ENCODE peak calls at places on chromosomes 5 and 9, in four cellular contexts. E is colonic mucosa, O is left lung, S is lower lobe of right lung. U is an unnamed sample. For H3K4me1, the result is how much of the 10 kb centered on the place peaks cover.

GRCh38 chr5:143554194-143554717 is 150.8 kb upstream of the NR3C1 start:
- DNase-seq in O (no peak), E (no peak), S (no peak), U (no peak)

GRCh38 chr9:134785325-134786108 is 95.1 kb upstream of the FCN2 start:
- DNase-seq in O (no peak), E (no peak), S (no peak), U (no peak)

GRCh38 chr5:120803282-120803681 is 339.2 kb downstream of the PRR16 start:
- DNase-seq in S (no peak), O (no peak), E (no peak), U (no peak)

GRCh38 chr9:128108784-128109709 is 18.5 kb downstream of the PTGES2 start:
- DNase-seq in O (no peak), S (no peak), E (no peak), U (no peak)

GRCh38 chr5:132883261-132883834 is 9.9 kb downstream of the LEAP2 start:
- DNase-seq in E (peak), S (no peak), O (peak), U (peak)

GRCh38 chr9:120383611-120383998 is 196.4 kb downstream of the CDK5RAP2 start:
- DNase-seq in O (no peak), E (no peak), S (no peak), U (no peak)

GRCh38 chr9:77793909-77794308 is 145.8 kb upstream of the GNA14 start:
- DNase-seq in O (no peak), E (no peak), S (no peak), U (no peak)

GRCh38 chr9:108816037-108816436 is 39.7 kb downstream of the ACTL7B start:
- DNase-seq in E (no peak), S (peak), O (no peak), U (no peak)

GRCh38 chr9:126474201-126474765 is 139.4 kb upstream of the LMX1B start:
- DNase-seq in E (no peak), O (no peak), S (no peak), U (no peak)

GRCh38 chr9:95731876-95732275 is 143.6 kb upstream of the ERCC6L2 start:
- DNase-seq in E (no peak), O (no peak), S (no peak), U (no peak)

GRCh38 chr9:69218166-69218565 is 44.1 kb downstream of the TJP2 start:
- DNase-seq in S (no peak), O (no peak), E (no peak), U (no peak)

GRCh38 chr5:154829181-154829588 is 21.2 kb downstream of the FAXDC2 start:
- DNase-seq in E (peak), S (no peak), O (no peak), U (no peak)

GRCh38 chr9:77488439-77489126 is 159.5 kb downstream of the GNA14 start:
- DNase-seq in E (no peak), O (no peak), S (no peak), U (no peak)

GRCh38 chr9:137053944-137054931 is at the start of gene ENTPD2:
- DNase-seq in S (peak), E (peak), O (no peak), U (no peak)

GRCh38 chr5:157267766-157268480 is 2.0 kb downstream of the CYFIP2 start:
- DNase-seq in O (no peak), E (no peak), S (no peak), U (no peak)

GRCh38 chr5:67360047-67360446 is 163.4 kb upstream of the CD180 start:
- DNase-seq in S (no peak), O (no peak), E (no peak), U (no peak)

GRCh38 chr5:125478599-125478998 is 732.2 kb upstream of the ZNF608 start:
- DNase-seq in S (no peak), O (no peak), E (peak), U (no peak)

GRCh38 chr9:91422832-91423711 is 560 bp downstream of the NFIL3 start:
- DNase-seq in O (peak), S (peak), E (peak), U (peak)

GRCh38 chr5:77590347-77590746 is 48.2 kb downstream of the OTP start:
- DNase-seq in E (no peak), S (no peak), O (no peak), U (no peak)

GRCh38 chr5:96037128-96037527 is 75.5 kb upstream of the ELL2 start:
- DNase-seq in S (no peak), E (no peak), O (no peak), U (no peak)

GRCh38 chr9:15227491-15227890 is 79.5 kb downstream of the TTC39B start:
- DNase-seq in O (no peak), S (no peak), E (no peak), U (no peak)

GRCh38 chr9:33167949-33168535 is 906 bp upstream of the B4GALT1 start:
- DNase-seq in O (peak), E (peak), S (peak), U (peak)

GRCh38 chr9:83423815-83424707 is 114.1 kb downstream of the FRMD3 start:
- DNase-seq in S (no peak), E (no peak), O (no peak), U (no peak)

GRCh38 chr5:177537389-177538361 is 16.7 kb downstream of the FAM193B start:
- DNase-seq in E (peak), S (no peak), O (peak), U (peak)

GRCh38 chr5:175707751-175708375 is 50.0 kb downstream of the HRH2 start:
- DNase-seq in O (no peak), E (no peak), S (no peak), U (no peak)

GRCh38 chr9:130234340-130235260 is 31.0 kb upstream of the HMCN2 start:
- DNase-seq in E (no peak), S (peak), O (no peak), U (no peak)

DNA sequence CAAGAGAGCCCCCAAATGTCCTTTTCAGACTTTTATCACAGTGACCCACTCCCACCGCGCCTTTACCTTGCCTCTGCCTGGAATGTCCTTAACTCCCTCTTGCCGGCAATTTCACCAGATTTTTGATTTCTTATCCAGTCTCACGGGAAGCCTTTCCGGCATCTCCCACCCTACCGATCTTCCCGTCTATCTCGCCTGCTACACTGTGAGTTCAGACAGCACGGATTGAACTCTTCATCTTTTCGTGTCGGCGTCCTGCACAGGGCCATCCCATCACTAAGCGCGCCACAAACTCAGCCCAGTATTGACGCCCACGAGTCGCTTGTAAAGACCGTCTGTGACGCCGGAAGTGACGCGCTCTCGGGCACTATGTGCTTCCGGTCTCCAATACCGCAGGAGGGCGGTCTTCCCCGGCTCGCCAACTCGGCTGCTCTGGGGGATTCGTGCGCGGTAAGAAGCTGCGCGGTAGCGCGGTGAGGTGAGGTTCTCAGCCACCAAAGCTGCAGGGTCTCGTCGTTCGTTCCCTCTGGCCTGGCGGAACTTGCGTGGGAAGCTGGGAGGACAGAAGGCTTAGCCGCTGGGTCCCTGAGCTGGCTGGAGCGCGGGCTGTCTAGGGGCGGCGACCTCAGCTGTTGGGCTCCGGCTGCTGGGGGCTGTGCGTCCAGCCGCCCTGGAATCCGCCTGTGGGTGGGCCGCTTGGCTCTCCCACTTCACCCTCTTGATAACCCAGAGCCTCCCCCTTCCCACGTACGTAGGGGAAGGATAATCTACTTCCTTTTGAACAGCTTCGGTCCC is at the start of gene ZCCHC9:
- DNase-seq in O (peak), S (peak), E (peak), U (peak)
- H3K27ac ChIP-seq in O (peak), S (peak), E (peak), U (peak)

DNA sequence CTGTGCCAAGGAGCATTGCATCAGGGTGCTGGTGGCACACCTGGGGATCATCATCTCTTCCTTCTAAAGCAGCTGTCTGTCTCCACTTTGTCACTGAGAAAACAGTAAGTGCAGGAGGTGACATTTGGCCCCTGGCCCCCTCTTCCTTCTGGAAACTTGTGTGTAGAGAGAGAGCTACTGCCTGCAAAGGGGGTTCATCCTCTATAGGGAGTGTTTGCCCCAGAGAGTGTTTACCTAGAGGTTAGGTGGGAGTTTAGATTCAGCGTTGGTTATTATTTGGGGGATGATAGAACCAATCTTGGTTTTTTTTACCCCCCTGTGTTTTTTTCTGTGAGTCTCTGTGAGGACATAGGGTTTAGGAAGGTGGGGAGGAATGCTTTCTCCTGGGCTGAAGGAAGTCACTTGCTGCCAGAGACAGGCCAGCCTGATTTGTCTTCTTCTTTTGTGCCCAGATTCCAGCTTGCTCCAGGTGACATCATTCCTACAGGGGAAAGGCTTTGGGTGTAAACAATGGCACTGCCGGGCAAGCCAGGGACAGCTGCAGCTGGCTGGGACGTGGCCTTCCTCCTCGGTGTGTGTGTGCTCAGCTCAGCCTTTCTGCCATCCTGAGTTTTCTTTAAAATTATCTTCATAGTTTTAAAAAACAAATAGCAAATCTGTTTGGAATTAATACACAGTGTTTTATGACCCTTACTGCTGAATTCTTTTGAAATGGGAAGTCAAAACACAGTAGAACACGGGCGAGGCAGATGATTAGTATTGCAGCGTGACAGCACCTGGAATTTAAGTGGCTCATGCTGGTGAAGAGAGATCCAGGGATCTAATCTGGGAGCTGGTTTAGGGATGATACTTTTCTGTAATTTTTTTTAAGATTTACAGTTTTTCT is 24.5 kb downstream of the PRRC2B start:
- DNase-seq in O (peak), S (peak), E (peak), U (no peak)
- H3K4me1 ChIP-seq in O (under half), S (half or more), E (under half), U (under half)

GRCh38 chr5:128091579-128091978 is 8.0 kb downstream of the SLC12A2 start:
- DNase-seq in O (no peak), S (no peak), E (no peak), U (no peak)
- H3K27ac ChIP-seq in O (no peak), S (no peak), E (no peak), U (no peak)

GRCh38 chr5:134873494-134873893 is 677 bp upstream of the TXNDC15 start:
- DNase-seq in O (no peak), S (no peak), E (no peak), U (no peak)

GRCh38 chr5:134877159-134877558 is 3.0 kb downstream of the TXNDC15 start:
- DNase-seq in E (no peak), O (no peak), S (no peak), U (no peak)

GRCh38 chr5:134874831-134875655 is 872 bp downstream of the TXNDC15 start:
- DNase-seq in O (peak), S (peak), E (peak), U (peak)

GRCh38 chr5:134878403-134878802 is 4.2 kb downstream of the TXNDC15 start:
- DNase-seq in E (peak), S (peak), O (peak), U (no peak)

DNA sequence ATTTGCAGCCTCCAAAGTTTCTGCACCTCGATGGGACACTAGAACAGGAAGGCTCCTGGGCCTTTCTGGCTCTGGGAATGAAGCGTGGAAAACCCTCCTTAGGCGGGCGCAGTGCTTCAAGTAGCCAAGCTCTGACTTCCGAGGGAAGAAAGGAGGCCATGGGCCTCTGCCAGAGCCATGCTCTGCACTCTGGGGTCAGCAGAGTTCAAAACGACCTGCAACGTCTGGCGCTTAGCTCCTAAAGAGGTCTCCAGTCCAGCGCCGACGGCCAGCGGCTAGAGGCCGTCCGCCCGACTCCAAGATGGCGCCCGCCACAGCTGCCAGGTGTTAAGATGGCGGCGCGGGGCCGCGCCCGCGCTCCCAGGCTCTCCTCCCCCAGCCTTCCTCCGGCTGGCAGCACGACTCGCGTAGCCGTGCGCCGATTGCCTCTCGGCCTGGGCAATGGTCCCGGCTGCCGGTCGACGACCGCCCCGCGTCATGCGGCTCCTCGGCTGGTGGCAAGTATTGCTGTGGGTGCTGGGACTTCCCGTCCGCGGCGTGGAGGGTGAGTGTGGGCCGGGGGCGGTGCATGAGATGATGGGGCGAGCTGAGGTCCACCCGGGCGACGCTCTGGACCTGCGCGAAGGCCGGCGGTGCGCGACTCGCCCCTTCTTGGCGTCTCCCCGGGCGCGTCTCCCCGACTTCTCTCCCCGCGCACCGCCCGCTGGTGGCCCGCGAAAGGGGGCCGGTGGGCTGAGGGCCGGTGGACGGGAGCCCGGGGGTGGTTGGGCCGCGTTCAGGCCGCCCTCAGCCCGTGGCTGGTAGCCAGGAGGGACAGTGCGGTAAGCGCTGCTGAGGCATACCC is at the start of gene TXNDC15:
- DNase-seq in S (peak), E (peak), O (peak), U (peak)
- H3K4me1 ChIP-seq in S (under half), E (under half), O (under half), U (under half)

GRCh38 chr9:117720987-117721386 is 16.8 kb downstream of the TLR4 start:
- DNase-seq in O (no peak), E (no peak), S (no peak), U (no peak)

GRCh38 chr9:117722108-117722761 is 18.0 kb downstream of the TLR4 start:
- DNase-seq in O (no peak), E (no peak), S (no peak), U (no peak)

GRCh38 chr9:117720066-117720465 is 15.9 kb downstream of the TLR4 start:
- DNase-seq in S (no peak), E (no peak), O (no peak), U (no peak)

GRCh38 chr9:117719161-117719560 is 15.0 kb downstream of the TLR4 start:
- DNase-seq in S (no peak), E (no peak), O (no peak), U (no peak)

DNA sequence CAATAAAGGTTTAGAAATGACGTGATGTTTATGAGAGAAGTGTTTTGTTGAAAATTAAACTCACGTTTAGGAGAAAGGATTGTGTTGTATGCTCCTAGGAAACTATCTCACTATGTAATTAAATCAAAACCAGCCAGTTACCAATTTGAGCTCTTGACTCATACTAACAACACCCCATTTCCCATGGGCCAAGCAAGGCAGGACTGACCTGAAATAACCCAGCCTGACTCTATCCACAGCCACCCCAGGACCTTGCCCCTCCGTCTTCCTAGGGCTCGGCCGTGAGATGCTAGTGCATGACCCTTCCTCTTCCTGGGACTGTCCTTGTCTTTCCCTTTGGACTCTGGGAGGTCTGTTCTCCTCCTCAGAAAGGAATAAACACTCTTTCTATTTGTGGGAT is 16.4 kb downstream of the TLR4 start:
- DNase-seq in O (no peak), E (peak), S (no peak), U (no peak)
- H3K27ac ChIP-seq in O (no peak), E (no peak), S (no peak), U (no peak)

GRCh38 chr5:78593465-78593864 is 55.1 kb downstream of the LHFPL2 start:
- DNase-seq in E (no peak), S (no peak), O (no peak), U (no peak)

GRCh38 chr5:78591972-78592700 is 56.4 kb downstream of the LHFPL2 start:
- DNase-seq in S (no peak), O (no peak), E (no peak), U (no peak)

GRCh38 chr5:78591227-78591626 is 57.3 kb downstream of the LHFPL2 start:
- DNase-seq in O (no peak), S (no peak), E (no peak), U (no peak)

GRCh38 chr5:78594014-78594413 is 54.6 kb downstream of the LHFPL2 start:
- DNase-seq in O (no peak), E (no peak), S (no peak), U (no peak)

GRCh38 chr5:78592735-78593386 is 55.7 kb downstream of the LHFPL2 start:
- DNase-seq in O (no peak), S (no peak), E (no peak), U (no peak)
- H3K4me1 ChIP-seq in O (under half), S (under half), E (under half), U (under half)